ENCODE peak calls at places on chromosomes 5 and 9, in five cellular contexts. A is astrocyte of the spinal cord, K is B cell, U is dorsolateral prefrontal cortex, B is right atrium auricular region. M is an unnamed sample.

GRCh38 chr5:65880673-65881072 is 45.7 kb upstream of the ERBIN start:
- DNase-seq in U (no peak), A (no peak), K (no peak), B (no peak), M (no peak)

GRCh38 chr5:174910245-174910737 is 185.9 kb downstream of the MSX2 start:
- DNase-seq in B (peak), U (peak), A (peak), K (no peak), M (peak)

GRCh38 chr9:15246688-15247087 is 60.3 kb downstream of the TTC39B start:
- DNase-seq in B (no peak), U (no peak), A (peak), K (no peak), M (no peak)

GRCh38 chr9:112970939-112971338 is 41.1 kb downstream of the ZNF883 start:
- DNase-seq in A (peak), U (no peak), K (no peak), B (no peak), M (no peak)

GRCh38 chr5:146400206-146400605 is 46.9 kb upstream of the TCERG1 start:
- DNase-seq in A (no peak), U (no peak), B (no peak), K (no peak), M (no peak)

GRCh38 chr9:14331120-14331519 is 17.2 kb upstream of the NFIB start:
- DNase-seq in B (no peak), U (no peak), K (no peak), A (no peak), M (no peak)

GRCh38 chr9:22105005-22105722 is 96.1 kb upstream of the CDKN2B start:
- DNase-seq in B (no peak), U (no peak), K (no peak), A (no peak), M (no peak)

GRCh38 chr5:157740211-157740610 is 3.3 kb upstream of the LSM11 start:
- DNase-seq in U (no peak), B (no peak), A (no peak), K (no peak), M (no peak)

GRCh38 chr9:110308504-110309109 is 29.1 kb downstream of the TXNDC8 start:
- DNase-seq in K (no peak), U (no peak), A (no peak), B (no peak), M (no peak)

GRCh38 chr9:21674894-21675293 is 127.5 kb upstream of the MTAP start:
- DNase-seq in K (no peak), B (no peak), A (peak), U (no peak), M (no peak)

GRCh38 chr5:179315356-179315890 is 29.8 kb downstream of the ADAMTS2 start:
- DNase-seq in K (no peak), B (no peak), U (no peak), A (no peak), M (no peak)

GRCh38 chr5:178240772-178241171 is 8.2 kb upstream of the PHYKPL start:
- DNase-seq in U (no peak), K (no peak), B (no peak), A (no peak), M (no peak)

GRCh38 chr5:119341452-119342349 is 14.1 kb upstream of the TNFAIP8 start:
- DNase-seq in A (no peak), K (peak), B (no peak), U (no peak), M (no peak)

GRCh38 chr5:142086229-142086628 is 22.4 kb upstream of the NDFIP1 start:
- DNase-seq in A (no peak), B (no peak), U (no peak), K (no peak), M (no peak)

GRCh38 chr9:93098236-93098946 is 2.4 kb downstream of the CARD19 start:
- DNase-seq in A (peak), B (peak), K (peak), U (peak), M (no peak)

GRCh38 chr5:25763781-25764180 is 1119.0 kb upstream of the CDH10 start:
- DNase-seq in A (no peak), B (no peak), U (no peak), K (no peak), M (no peak)

GRCh38 chr5:34585601-34586104 is 70.5 kb upstream of the RAI14 start:
- DNase-seq in U (no peak), K (no peak), A (peak), B (no peak), M (peak)

GRCh38 chr5:142674438-142675210 is 11.3 kb downstream of the FGF1 start:
- DNase-seq in U (no peak), B (no peak), A (peak), K (no peak), M (no peak)

GRCh38 chr5:106414342-106414741 is 1256.4 kb downstream of the EFNA5 start:
- DNase-seq in K (no peak), B (no peak), A (no peak), U (no peak), M (no peak)

GRCh38 chr5:108521841-108522506 is 140.1 kb upstream of the FBXL17 start:
- DNase-seq in U (no peak), A (peak), K (no peak), B (no peak), M (peak)

GRCh38 chr5:72036951-72037350 is 70.3 kb upstream of the MAP1B start:
- DNase-seq in U (peak), K (no peak), A (no peak), B (no peak), M (no peak)

GRCh38 chr5:83029-83428 is 8.9 kb upstream of the PLEKHG4B start:
- DNase-seq in U (no peak), K (no peak), B (no peak), A (no peak), M (no peak)

GRCh38 chr9:1018121-1018520 is 32.0 kb upstream of the DMRT2 start:
- DNase-seq in K (no peak), U (no peak), B (no peak), A (no peak), M (no peak)

GRCh38 chr5:81579525-81579924 is 171.4 kb downstream of the SSBP2 start:
- DNase-seq in K (no peak), A (no peak), U (no peak), B (no peak), M (no peak)

GRCh38 chr9:1096155-1096964 is 46.2 kb downstream of the DMRT2 start:
- DNase-seq in K (no peak), A (no peak), B (no peak), U (no peak), M (no peak)

GRCh38 chr5:109374625-109375024 is 35.1 kb downstream of the PJA2 start:
- DNase-seq in A (no peak), K (no peak), B (no peak), U (no peak), M (no peak)

GRCh38 chr9:88775037-88775471 is 216.2 kb upstream of the S1PR3 start:
- DNase-seq in U (no peak), B (peak), K (no peak), A (peak), M (no peak)

GRCh38 chr5:163498886-163499285 is 6.5 kb upstream of the MAT2B start:
- DNase-seq in B (no peak), A (peak), U (no peak), K (no peak), M (no peak)

GRCh38 chr5:147509041-147509709 is 693 bp downstream of the DPYSL3 start:
- DNase-seq in B (peak), U (peak), A (no peak), K (no peak), M (peak)

GRCh38 chr9:127424669-127424986 is 446 bp downstream of the ZNF79 start:
- DNase-seq in K (no peak), U (no peak), A (no peak), B (no peak), M (no peak)

GRCh38 chr5:77170-77501 is 14.8 kb upstream of the PLEKHG4B start:
- DNase-seq in K (no peak), U (no peak), B (no peak), A (no peak), M (no peak)

GRCh38 chr9:121972501-121972981 is 120.6 kb downstream of the TTLL11 start:
- DNase-seq in K (peak), U (no peak), B (no peak), A (peak), M (no peak)

GRCh38 chr9:135761150-135761844 is 59.3 kb downstream of the KCNT1 start:
- DNase-seq in B (no peak), U (no peak), K (no peak), A (no peak), M (no peak)

GRCh38 chr9:120331913-120332312 is 248.1 kb downstream of the CDK5RAP2 start:
- DNase-seq in K (no peak), U (no peak), A (peak), B (no peak), M (no peak)

GRCh38 chr9:2494571-2494970 is 127.0 kb upstream of the VLDLR start:
- DNase-seq in K (no peak), A (peak), B (no peak), U (no peak), M (no peak)

GRCh38 chr9:121551985-121552753 is 52.5 kb upstream of the GGTA1 start:
- DNase-seq in A (no peak), B (no peak), K (no peak), U (peak), M (no peak)

GRCh38 chr9:98323051-98323830 is 67.8 kb upstream of the TBC1D2 start:
- DNase-seq in A (no peak), B (no peak), U (no peak), K (no peak), M (no peak)

GRCh38 chr9:109497193-109498165 is 628 bp downstream of the PTPN3 start:
- DNase-seq in U (no peak), K (no peak), A (no peak), B (no peak), M (no peak)

GRCh38 chr9:101626295-101626694 is 31.5 kb upstream of the PPP3R2 start:
- DNase-seq in A (no peak), B (no peak), K (no peak), U (no peak), M (no peak)

GRCh38 chr9:129007035-129007765 is 20.9 kb downstream of the SH3GLB2 start:
- DNase-seq in B (peak), U (peak), A (no peak), K (no peak), M (no peak)

GRCh38 chr5:64835266-64835665 is 66.5 kb downstream of the CWC27 start:
- DNase-seq in K (no peak), A (no peak), B (no peak), U (no peak), M (no peak)
- TF ChIP-seq CTCF in K (no peak), A (no peak), B (no peak), U (no peak), M (no peak)

DNA sequence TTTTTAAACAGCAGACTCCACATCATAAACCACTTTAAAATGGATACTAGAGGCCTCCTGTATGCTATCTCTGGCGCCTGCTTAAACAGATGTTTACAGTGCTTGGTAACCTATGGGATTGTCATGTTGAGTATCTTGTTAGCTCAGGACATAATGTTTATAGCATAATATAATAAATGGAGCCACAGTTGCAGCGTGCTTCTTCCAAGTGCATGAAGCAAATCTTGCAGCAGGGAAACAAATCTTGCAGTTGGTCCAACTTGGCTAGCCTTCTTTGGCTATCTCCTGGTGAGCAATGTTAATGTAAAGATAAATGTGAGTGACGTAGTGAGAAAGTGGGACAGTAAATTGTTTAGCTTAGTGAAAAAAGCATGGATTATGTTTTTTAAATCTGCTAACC is 2.8 kb downstream of the GHR start:
- DNase-seq in U (no peak), A (no peak), K (no peak), B (no peak), M (no peak)
- TF ChIP-seq CTCF in U (no peak), A (no peak), K (no peak), B (no peak), M (no peak)

GRCh38 chr5:78361226-78361993 is 993 bp downstream of the SCAMP1 start:
- DNase-seq in A (peak), K (no peak), U (no peak), B (peak), M (no peak)
- TF ChIP-seq CTCF in A (peak), K (peak), U (no peak), B (no peak), M (peak)

GRCh38 chr5:87252283-87252605 is 15.4 kb upstream of the RASA1 start:
- DNase-seq in B (no peak), U (no peak), A (no peak), K (no peak), M (no peak)

GRCh38 chr5:87258507-87258906 is 9.2 kb upstream of the RASA1 start:
- DNase-seq in A (no peak), B (no peak), K (no peak), U (no peak), M (no peak)

DNA sequence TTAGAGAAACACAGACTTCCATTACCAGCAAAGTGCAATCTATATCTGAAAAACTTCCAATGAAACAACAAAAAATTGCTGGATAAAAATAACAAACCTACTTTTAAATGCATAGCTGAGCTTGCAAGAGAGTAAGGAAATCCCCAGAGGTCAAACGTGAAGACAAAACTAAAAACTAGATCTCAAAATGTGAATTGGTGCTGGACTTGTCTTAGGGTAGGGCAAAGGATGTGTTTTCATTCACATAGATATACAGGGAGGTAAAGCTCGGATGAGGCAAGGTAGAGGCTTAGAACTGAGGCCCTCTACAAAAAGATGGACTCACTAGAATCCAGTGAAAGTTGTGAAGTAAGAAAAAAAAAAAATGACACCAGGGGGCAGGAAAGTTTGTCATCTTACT is 13.6 kb upstream of the RASA1 start:
- DNase-seq in U (no peak), K (no peak), A (no peak), B (no peak), M (no peak)
- TF ChIP-seq CTCF in U (no peak), K (no peak), A (no peak), B (no peak), M (no peak)

GRCh38 chr5:62143268-62144229 is 162.5 kb upstream of the KIF2A start:
- DNase-seq in B (no peak), K (no peak), A (peak), U (no peak), M (no peak)
- TF ChIP-seq CTCF in B (peak), K (peak), A (peak), U (peak), M (peak)

GRCh38 chr5:171162602-171163001 is 146.4 kb upstream of the TLX3 start:
- DNase-seq in B (no peak), A (peak), K (no peak), U (no peak), M (no peak)
- TF ChIP-seq CTCF in B (no peak), A (peak), K (no peak), U (no peak), M (peak)

GRCh38 chr5:29005386-29005785 is 1967.0 kb upstream of the CDH9 start:
- DNase-seq in K (no peak), U (no peak), A (peak), B (no peak), M (no peak)
- TF ChIP-seq CTCF in K (no peak), U (no peak), A (peak), B (no peak), M (peak)

DNA sequence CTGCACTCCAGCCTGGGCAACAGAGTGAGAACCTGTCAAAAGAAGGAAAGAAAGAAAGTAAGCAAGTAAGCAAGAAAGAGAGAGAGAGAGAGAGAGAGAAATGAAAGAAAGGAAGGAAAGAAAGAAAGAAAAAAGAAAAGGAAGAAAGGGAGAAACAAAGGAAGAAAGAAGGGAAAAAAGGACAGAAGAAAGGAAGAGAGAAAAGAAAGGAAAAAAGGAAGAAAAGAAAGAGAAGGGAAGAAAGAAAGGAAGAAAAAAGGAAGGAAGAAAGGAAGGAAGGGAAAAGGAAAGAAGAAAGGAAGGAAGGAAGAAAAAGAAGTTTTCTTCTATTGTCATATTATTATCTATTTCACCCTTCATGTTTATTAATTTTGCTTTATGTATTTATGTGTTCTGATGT is 251.1 kb upstream of the CD180 start:
- DNase-seq in K (no peak), A (no peak), B (no peak), U (no peak), M (no peak)
- TF ChIP-seq CTCF in K (peak), A (no peak), B (no peak), U (no peak), M (no peak)

GRCh38 chr9:27276182-27277030 is 20.5 kb downstream of the EQTN start:
- DNase-seq in U (no peak), K (no peak), A (peak), B (no peak), M (no peak)

GRCh38 chr9:27279611-27280010 is 17.3 kb downstream of the EQTN start:
- DNase-seq in U (no peak), A (no peak), K (no peak), B (no peak), M (no peak)

GRCh38 chr9:27280858-27281257 is 16.1 kb downstream of the EQTN start:
- DNase-seq in A (no peak), U (no peak), K (no peak), B (no peak), M (no peak)

GRCh38 chr9:27280249-27280648 is 16.7 kb downstream of the EQTN start:
- DNase-seq in K (no peak), B (no peak), U (no peak), A (no peak), M (no peak)

DNA sequence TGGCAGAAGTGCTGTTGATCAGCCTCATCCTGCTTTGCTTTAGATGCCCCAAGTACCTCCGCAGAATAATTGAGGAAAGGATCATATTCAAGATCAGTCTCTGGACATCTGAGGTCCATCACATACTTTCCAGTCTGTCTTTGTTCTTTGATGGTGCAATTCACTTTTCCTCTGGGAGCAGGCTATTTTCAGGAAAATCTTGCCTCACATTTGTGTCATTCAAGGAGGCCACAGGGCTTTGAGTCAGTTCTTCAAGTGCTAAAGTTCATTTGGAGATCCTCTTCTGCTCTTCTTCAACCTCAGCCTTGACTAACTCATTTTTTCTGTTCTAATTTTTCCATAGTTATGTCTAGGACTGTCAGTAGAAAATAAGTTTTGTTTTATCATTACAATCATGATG is 18.6 kb downstream of the EQTN start:
- DNase-seq in K (no peak), U (no peak), B (no peak), A (no peak), M (no peak)
- TF ChIP-seq CTCF in K (no peak), U (no peak), B (no peak), A (no peak), M (no peak)

GRCh38 chr9:132381966-132382541 is 24.6 kb downstream of the TTF1 start:
- DNase-seq in U (no peak), B (no peak), A (no peak), K (peak), M (no peak)

GRCh38 chr9:132384376-132384775 is 22.3 kb downstream of the TTF1 start:
- DNase-seq in K (peak), A (no peak), B (no peak), U (no peak), M (no peak)

DNA sequence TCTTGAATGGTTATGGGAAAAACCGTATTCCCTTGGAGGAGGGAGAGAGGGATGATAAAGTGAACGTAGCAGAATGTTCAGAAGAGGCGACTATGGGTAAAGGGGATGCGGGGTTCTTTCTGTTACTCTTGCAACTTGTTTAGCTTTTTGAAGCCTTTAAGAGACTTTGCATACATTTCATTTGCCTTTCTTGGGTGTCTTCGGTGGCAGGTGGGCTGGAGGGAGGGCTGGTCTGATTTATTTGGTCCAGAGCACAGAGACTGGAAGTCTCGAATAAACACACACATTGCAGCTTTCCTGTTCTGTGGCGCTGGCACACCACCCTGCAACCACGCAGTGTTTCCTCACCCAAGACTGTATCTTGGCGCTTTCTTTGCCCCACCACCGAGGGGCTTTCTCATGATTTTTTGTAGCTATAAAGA is 23.2 kb downstream of the TTF1 start:
- DNase-seq in U (no peak), K (peak), A (no peak), B (no peak), M (no peak)
- TF ChIP-seq CTCF in U (no peak), K (no peak), A (no peak), B (no peak), M (no peak)

M was measured in progenitor cell of endocrine pancreas.